ENCODE peak calls at places on chromosome 1, in ten cellular contexts. N is foreskin fibroblast, D is HS-5, W is NCI-H2081, T is non-pigmented ciliary epithelial cell, R is SK-MEL-5, G is memory B cell, J is heart left ventricle, E is iris pigment epithelial cell, Z is neural progenitor cell. V is an unnamed sample.
A peak's percentile ranks its signal among the peaks of the same experiment; 100 is the strongest.

GRCh38 chr1:115768549-115768948 is at the start of gene CASQ2:
- DNase-seq in N (no peak), D (no peak), W (no peak), T (no peak), R (no peak), G (no peak), J (peak; percentile 87), E (no peak), Z (peak; percentile 16), V (no peak)

GRCh38 chr1:26069941-26070807 is 2.7 kb upstream of the TRIM63 start:
- DNase-seq in N (no peak), D (no peak), W (no peak), T (no peak), R (no peak), G (no peak), J (no peak), E (no peak), Z (no peak), V (no peak)

GRCh38 chr1:205782627-205783470 is 7.6 kb upstream of the RAB29 start:
- DNase-seq in N (no peak), D (no peak), W (no peak), T (no peak), R (no peak), G (no peak), J (no peak), E (no peak), Z (no peak), V (no peak)

GRCh38 chr1:225462714-225463574 is 35.1 kb upstream of the LBR start:
- DNase-seq in N (peak; percentile 42), D (no peak), W (peak; percentile 91), T (no peak), R (no peak), G (no peak), J (no peak), E (no peak), Z (peak; percentile 41), V (no peak)

GRCh38 chr1:63545780-63546179 is 22.5 kb downstream of the EFCAB7 start:
- DNase-seq in N (peak; percentile 50), D (no peak), W (no peak), T (no peak), R (no peak), G (no peak), J (no peak), E (peak; percentile 80), Z (no peak), V (no peak)

GRCh38 chr1:89794406-89794805 is 26.4 kb upstream of the LRRC8D start:
- DNase-seq in N (peak; percentile 38), D (no peak), W (no peak), T (peak; percentile 35), R (no peak), G (no peak), J (no peak), E (peak; percentile 71), Z (peak; percentile 51), V (no peak)

GRCh38 chr1:203202431-203203245 is 16.1 kb upstream of the CHI3L1 start:
- DNase-seq in N (peak; percentile 84), D (peak; percentile 34), W (no peak), T (peak; percentile 32), R (no peak), G (no peak), J (peak; percentile 75), E (peak; percentile 98), Z (no peak), V (peak; percentile 51)

GRCh38 chr1:24752305-24752704 is 7.1 kb downstream of the CLIC4 start:
- DNase-seq in N (no peak), D (no peak), W (no peak), T (no peak), R (no peak), G (no peak), J (no peak), E (no peak), Z (no peak), V (no peak)

GRCh38 chr1:77499466-77499865 is 183.0 kb downstream of the ZZZ3 start:
- DNase-seq in N (no peak), D (no peak), W (no peak), T (no peak), R (no peak), G (no peak), J (no peak), E (no peak), Z (no peak), V (no peak)

GRCh38 chr1:28195780-28196179 is 19.3 kb upstream of the PTAFR start:
- DNase-seq in N (no peak), D (no peak), W (no peak), T (no peak), R (no peak), G (no peak), J (no peak), E (no peak), Z (peak; percentile 24), V (no peak)